ENCODE peak calls at places on chromosomes 11 and 22, in four cellular contexts. H, Q, T and N are unnamed samples.

GRCh38 chr11:72643547-72643946 is 30.7 kb downstream of the PDE2A start:
- DNase-seq in Q (no peak), H (no peak), T (no peak), N (no peak)

GRCh38 chr22:50482107-50483074 is 1.0 kb downstream of the ADM2 start:
- DNase-seq in Q (no peak), T (no peak), H (no peak), N (no peak)

GRCh38 chr11:114796954-114797721 is 118.8 kb downstream of the NXPE2 start:
- DNase-seq in T (no peak), H (no peak), Q (no peak), N (no peak)

GRCh38 chr11:2557381-2557780 is 112.6 kb downstream of the KCNQ1 start:
- DNase-seq in Q (no peak), T (no peak), H (no peak), N (no peak)

GRCh38 chr11:106415510-106415909 is 338.0 kb downstream of the AASDHPPT start:
- DNase-seq in Q (no peak), T (no peak), H (no peak), N (peak)

GRCh38 chr22:40951795-40952602 is 821 bp downstream of the RBX1 start:
- DNase-seq in Q (no peak), T (peak), H (no peak), N (no peak)

GRCh38 chr11:11960687-11961086 is 47.7 kb downstream of the DKK3 start:
- DNase-seq in H (no peak), Q (no peak), T (no peak), N (no peak)

GRCh38 chr11:71332046-71332445 is 79.7 kb upstream of the SHANK2 start:
- DNase-seq in Q (no peak), H (no peak), T (no peak), N (no peak)

GRCh38 chr11:79616392-79616831 is 175.6 kb upstream of the TENM4 start:
- DNase-seq in Q (no peak), H (no peak), T (no peak), N (no peak)

GRCh38 chr22:28792491-28793383 is 7.6 kb downstream of the XBP1 start:
- DNase-seq in Q (no peak), H (no peak), T (no peak), N (no peak)

GRCh38 chr11:6813651-6814050 is 14.2 kb upstream of the OR6A2 start:
- DNase-seq in H (no peak), Q (no peak), T (no peak), N (no peak)

GRCh38 chr11:66064571-66064970 is 5.5 kb upstream of the PACS1 start:
- DNase-seq in H (no peak), T (no peak), Q (no peak), N (no peak)

GRCh38 chr11:61749607-61750217 is 2.7 kb upstream of the MYRF start:
- DNase-seq in H (no peak), Q (peak), T (no peak), N (peak)

GRCh38 chr22:18987765-18988164 is 51.7 kb upstream of the PRODH start:
- DNase-seq in Q (peak), H (peak), T (no peak), N (peak)

GRCh38 chr22:46537221-46537945 is at the start of gene CELSR1:
- DNase-seq in H (no peak), Q (peak), T (no peak), N (no peak)

GRCh38 chr22:44719586-44720368 is 17.8 kb downstream of the PRR5 start:
- DNase-seq in H (no peak), T (no peak), Q (no peak), N (no peak)

GRCh38 chr22:47610281-47610680 is 847.8 kb downstream of the TBC1D22A start:
- DNase-seq in T (no peak), H (no peak), Q (no peak), N (no peak)

GRCh38 chr11:47318166-47318565 is 34.3 kb downstream of the MYBPC3 start:
- DNase-seq in T (no peak), Q (no peak), H (no peak), N (no peak)

GRCh38 chr11:14544611-14545010 is 24.4 kb upstream of the PSMA1 start:
- DNase-seq in Q (no peak), T (peak), H (no peak), N (no peak)

GRCh38 chr11:33622231-33622630 is 78.4 kb downstream of the C11orf91 start:
- DNase-seq in Q (no peak), H (no peak), T (no peak), N (no peak)

GRCh38 chr11:128210148-128210940 is 377.0 kb downstream of the ETS1 start:
- DNase-seq in Q (no peak), T (no peak), H (peak), N (peak)

GRCh38 chr11:2237457-2238238 is 32.7 kb downstream of the ASCL2 start:
- DNase-seq in T (no peak), H (no peak), Q (no peak), N (no peak)

GRCh38 chr11:95577716-95578460 is 211.7 kb downstream of the FAM76B start:
- DNase-seq in H (no peak), Q (no peak), T (no peak), N (no peak)

GRCh38 chr22:26671317-26672059 is 14.1 kb downstream of the MIAT start:
- DNase-seq in H (no peak), Q (no peak), T (peak), N (no peak)
- H3K4me2 ChIP-seq in H (peak), Q (peak), T (peak), N (no peak)

GRCh38 chr22:32103648-32104326 is 55.3 kb downstream of the C22orf42 start:
- DNase-seq in T (no peak), H (no peak), Q (no peak), N (no peak)
- TF ChIP-seq ATF2 in T (no peak), H (no peak), Q (no peak), N (no peak)

GRCh38 chr22:20857247-20857643 is 1.4 kb downstream of the PI4KA start:
- DNase-seq in Q (no peak), T (no peak), H (no peak), N (no peak)

GRCh38 chr22:20853236-20853660 is 5.4 kb downstream of the PI4KA start:
- DNase-seq in T (no peak), H (no peak), Q (peak), N (no peak)

GRCh38 chr22:20857838-20858614 is 585 bp downstream of the PI4KA start:
- DNase-seq in Q (peak), H (peak), T (peak), N (peak)

GRCh38 chr22:20847318-20847822 is 11.2 kb downstream of the PI4KA start:
- DNase-seq in H (no peak), Q (no peak), T (no peak), N (no peak)

DNA sequence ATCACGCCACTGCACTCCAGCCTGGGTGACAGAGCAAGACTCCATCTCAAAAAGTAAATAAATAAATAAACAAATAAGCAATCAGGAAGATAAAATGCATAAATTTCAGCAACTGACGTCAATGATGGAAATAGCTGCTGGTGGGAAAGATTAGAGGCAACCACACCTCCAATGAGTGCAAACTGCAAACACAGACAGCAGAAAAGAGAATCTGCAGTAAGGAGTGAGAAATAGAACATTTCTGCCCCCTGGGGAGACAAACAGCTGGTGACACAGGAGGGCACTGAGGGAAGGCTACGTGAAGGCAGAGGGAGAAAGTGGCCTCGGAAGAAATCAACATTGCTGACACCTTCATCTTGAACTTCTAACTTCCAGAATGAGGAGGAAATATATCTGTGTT is 6.5 kb downstream of the PI4KA start:
- DNase-seq in T (no peak), Q (peak), H (no peak), N (no peak)
- TF ChIP-seq HDAC6 in T (no peak), Q (no peak), H (no peak), N (no peak)

GRCh38 chr11:10550503-10550902 is 9.5 kb upstream of the RNF141 start:
- DNase-seq in T (no peak), H (no peak), Q (no peak), N (peak)
- H3K4me2 ChIP-seq in T (no peak), H (no peak), Q (no peak), N (no peak)

DNA sequence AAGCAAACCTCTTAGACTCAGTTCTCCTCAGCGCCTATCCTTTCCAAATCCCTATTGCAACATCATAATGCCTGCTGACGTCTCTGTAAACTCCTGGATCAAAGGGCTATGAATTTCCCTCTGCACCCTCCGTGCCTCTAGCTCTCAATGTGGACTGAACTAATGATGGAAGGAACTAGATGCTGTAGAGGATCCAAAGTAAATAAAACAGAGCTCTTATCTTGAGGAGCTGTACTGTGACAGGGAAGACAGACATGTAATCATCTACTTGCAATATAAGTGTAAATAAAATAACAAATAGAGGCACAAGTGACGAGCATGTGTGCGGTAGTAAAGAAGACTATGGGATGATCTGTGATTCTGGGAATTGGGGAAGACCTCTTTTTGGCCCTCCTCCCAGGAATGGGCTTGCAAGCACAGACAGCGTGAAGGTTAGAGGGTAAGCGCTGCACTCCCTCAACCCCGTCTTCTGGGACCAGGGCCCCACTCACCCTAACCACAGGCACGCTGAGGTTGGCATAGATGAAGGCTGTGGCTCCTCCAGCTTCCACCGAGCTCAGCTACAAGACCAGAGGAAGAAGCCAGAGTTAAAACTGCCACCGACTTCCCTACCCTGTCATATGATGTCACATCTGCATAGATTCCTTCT is 42.2 kb downstream of the P4HA3 start:
- DNase-seq in Q (no peak), H (no peak), T (no peak), N (no peak)
- TF ChIP-seq ATF2 in Q (no peak), H (no peak), T (no peak), N (no peak)

GRCh38 chr11:58574851-58575250 is 805 bp downstream of the LPXN start:
- DNase-seq in Q (no peak), T (no peak), H (no peak), N (no peak)
- TF ChIP-seq HDAC6 in Q (no peak), T (no peak), H (no peak), N (no peak)

GRCh38 chr11:122735031-122735430 is 79.5 kb downstream of the UBASH3B start:
- DNase-seq in Q (no peak), H (no peak), T (no peak), N (no peak)
- H3K4me2 ChIP-seq in Q (no peak), H (no peak), T (no peak), N (no peak)

DNA sequence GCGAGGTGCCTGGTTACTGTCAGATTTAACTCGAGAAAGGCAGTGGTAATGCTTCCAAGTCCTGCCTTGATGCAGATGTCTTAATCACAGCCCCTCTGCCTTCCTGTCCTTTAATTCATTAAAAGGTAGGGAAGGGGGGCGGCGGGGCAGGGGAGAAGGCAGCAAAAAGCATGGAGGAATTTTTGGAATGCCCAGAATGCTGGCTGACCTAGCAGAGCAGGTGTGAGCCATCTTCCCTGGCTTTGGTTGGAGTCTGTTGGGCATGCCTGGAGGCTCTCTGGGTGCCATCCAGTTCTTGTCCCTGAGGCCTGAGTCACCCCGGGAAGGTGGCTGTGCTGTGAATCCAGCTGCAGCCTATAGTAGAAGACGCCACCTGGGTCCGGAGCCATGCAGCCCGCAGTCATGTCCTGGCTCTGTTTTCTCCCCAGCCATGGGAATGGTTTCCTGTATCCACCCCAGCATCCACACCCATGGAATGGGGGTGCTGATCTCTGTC is 15.6 kb downstream of the KIAA1671 start:
- DNase-seq in H (peak), Q (no peak), T (no peak), N (no peak)
- TF ChIP-seq ATF2 in H (no peak), Q (no peak), T (no peak), N (no peak)